ENCODE peak calls at places on chromosome 19, in eight cellular contexts. D, Y, X, A, O, C, Q and M are unnamed samples.

GRCh38 chr19:18762125-18763023 is 28.7 kb downstream of the COMP start:
- DNase-seq in D (peak; percentile 51), Y (peak; percentile 79), X (no peak), A (no peak), O (peak; percentile 40), C (peak; percentile 94), Q (no peak), M (no peak)

GRCh38 chr19:10389863-10390262 is 9.5 kb upstream of the TYK2 start:
- DNase-seq in D (no peak), Y (no peak), X (no peak), A (no peak), O (no peak), C (no peak), Q (no peak), M (no peak)

GRCh38 chr19:38015771-38016170 is 108.8 kb downstream of the SIPA1L3 start:
- DNase-seq in D (no peak), Y (no peak), X (no peak), A (no peak), O (no peak), C (no peak), Q (no peak), M (no peak)

GRCh38 chr19:10654610-10655456 is 687 bp downstream of the ILF3 start:
- DNase-seq in D (no peak), Y (peak; percentile 75), X (peak; percentile 58), A (peak; percentile 37), O (peak; percentile 34), C (no peak), Q (no peak), M (peak; percentile 79)

GRCh38 chr19:6720369-6721112 is at the start of gene C3:
- DNase-seq in D (peak; percentile 53), Y (peak; percentile 76), X (no peak), A (peak; percentile 62), O (no peak), C (peak; percentile 91), Q (no peak), M (no peak)

GRCh38 chr19:13366529-13367143 is 139.6 kb downstream of the CACNA1A start:
- DNase-seq in D (no peak), Y (no peak), X (peak; percentile 7), A (peak; percentile 34), O (peak; percentile 28), C (peak; percentile 5), Q (no peak), M (no peak)

GRCh38 chr19:6735181-6735891 is 2.0 kb downstream of the GPR108 start:
- DNase-seq in D (no peak), Y (peak; percentile 31), X (no peak), A (no peak), O (peak; percentile 38), C (no peak), Q (no peak), M (no peak)

GRCh38 chr19:51389143-51389542 is 1.2 kb downstream of the C19orf84 start:
- DNase-seq in D (no peak), Y (no peak), X (no peak), A (no peak), O (no peak), C (no peak), Q (no peak), M (no peak)

GRCh38 chr19:33674575-33675367 is 53.0 kb downstream of the CHST8 start:
- DNase-seq in D (no peak), Y (peak; percentile 1), X (no peak), A (no peak), O (no peak), C (no peak), Q (peak; percentile 32), M (no peak)

GRCh38 chr19:31066385-31066784 is 282.9 kb downstream of the TSHZ3 start:
- DNase-seq in D (no peak), Y (peak; percentile 28), X (no peak), A (peak; percentile 64), O (no peak), C (peak; percentile 76), Q (no peak), M (no peak)

GRCh38 chr19:53959176-53959757 is 3.5 kb upstream of the CACNG8 start:
- DNase-seq in D (no peak), Y (no peak), X (no peak), A (no peak), O (no peak), C (no peak), Q (no peak), M (no peak)

GRCh38 chr19:12527034-12527836 is 24.0 kb downstream of the ZNF564 start:
- DNase-seq in D (no peak), Y (peak; percentile 17), X (no peak), A (peak; percentile 62), O (peak; percentile 26), C (peak; percentile 17), Q (no peak), M (no peak)

GRCh38 chr19:34193439-34193838 is 21.1 kb downstream of the LSM14A start:
- DNase-seq in D (no peak), Y (no peak), X (no peak), A (no peak), O (no peak), C (no peak), Q (no peak), M (no peak)

GRCh38 chr19:1133471-1133929 is 29.7 kb downstream of the GPX4 start:
- DNase-seq in D (no peak), Y (no peak), X (no peak), A (peak; percentile 74), O (no peak), C (no peak), Q (peak; percentile 83), M (peak; percentile 61)
- H3K27ac ChIP-seq in D (no peak overlapping the region), Y (peak overlapping the region; percentile 95), X (no peak overlapping the region), A (peak overlapping the region; percentile 91), O (peak overlapping the region; percentile 92), C (no peak overlapping the region), Q (peak overlapping the region; percentile 89), M (peak overlapping the region; percentile 87)

GRCh38 chr19:4388171-4389063 is 11.9 kb downstream of the SH3GL1 start:
- DNase-seq in D (no peak), Y (peak; percentile 49), X (no peak), A (no peak), O (no peak), C (peak; percentile 18), Q (no peak), M (no peak)
- H3K4me1 ChIP-seq in D (peaks cover 98% of the 10 kb centered on the region), Y (peaks cover 58% of the 10 kb centered on the region), X (peaks cover 13% of the 10 kb centered on the region), A (no peaks in the 10 kb centered on the region), O (peaks cover 56% of the 10 kb centered on the region), C (peaks cover 43% of the 10 kb centered on the region), Q (peaks cover 31% of the 10 kb centered on the region), M (peaks cover 29% of the 10 kb centered on the region)

GRCh38 chr19:46420056-46420455 is 6.7 kb upstream of the CCDC8 start:
- DNase-seq in D (no peak), Y (no peak), X (no peak), A (no peak), O (no peak), C (no peak), Q (no peak), M (no peak)

GRCh38 chr19:46412983-46413261 is 442 bp downstream of the CCDC8 start:
- DNase-seq in D (no peak), Y (no peak), X (no peak), A (no peak), O (no peak), C (no peak), Q (no peak), M (no peak)

GRCh38 chr19:46412034-46412982 is 1.1 kb downstream of the CCDC8 start:
- DNase-seq in D (no peak), Y (peak; percentile 40), X (no peak), A (no peak), O (no peak), C (no peak), Q (no peak), M (no peak)

GRCh38 chr19:46413262-46414031 is at the start of gene CCDC8:
- DNase-seq in D (peak; percentile 47), Y (peak; percentile 97), X (peak; percentile 82), A (no peak), O (no peak), C (peak; percentile 97), Q (no peak), M (no peak)

GRCh38 chr19:46416077-46416709 is 2.8 kb upstream of the CCDC8 start:
- DNase-seq in D (peak; percentile 58), Y (peak; percentile 97), X (no peak), A (peak; percentile 85), O (peak; percentile 62), C (peak; percentile 83), Q (peak; percentile 55), M (no peak)
- H3K4me3 ChIP-seq in D (peak overlapping the region; percentile 7), Y (peak overlapping the region; percentile 5), X (peak overlapping the region; percentile 10), A (peak overlapping the region; percentile 45), O (no peak overlapping the region), C (peak overlapping the region; percentile 13), Q (no peak overlapping the region), M (no peak overlapping the region)

GRCh38 chr19:46494115-46494935 is 1.3 kb downstream of the PNMA8B start:
- DNase-seq in D (no peak), Y (no peak), X (no peak), A (no peak), O (no peak), C (no peak), Q (no peak), M (no peak)

GRCh38 chr19:46492841-46493235 is 2.8 kb downstream of the PNMA8B start:
- DNase-seq in D (no peak), Y (no peak), X (no peak), A (no peak), O (no peak), C (no peak), Q (no peak), M (no peak)

GRCh38 chr19:46490774-46491173 is 4.9 kb downstream of the PNMA8B start:
- DNase-seq in D (no peak), Y (no peak), X (no peak), A (no peak), O (no peak), C (no peak), Q (no peak), M (no peak)

GRCh38 chr19:46493236-46494114 is 2.2 kb downstream of the PNMA8B start:
- DNase-seq in D (no peak), Y (no peak), X (no peak), A (no peak), O (no peak), C (no peak), Q (no peak), M (no peak)

GRCh38 chr19:46491975-46492682 is 3.5 kb downstream of the PNMA8B start:
- DNase-seq in D (no peak), Y (no peak), X (no peak), A (no peak), O (no peak), C (no peak), Q (no peak), M (no peak)
- H3K27ac ChIP-seq in D (no peak overlapping the region), Y (no peak overlapping the region), X (no peak overlapping the region), A (no peak overlapping the region), O (no peak overlapping the region), C (no peak overlapping the region), Q (no peak overlapping the region), M (no peak overlapping the region)

GRCh38 chr19:2912306-2912705 is 11.6 kb downstream of the ZNF57 start:
- DNase-seq in D (no peak), Y (no peak), X (no peak), A (no peak), O (no peak), C (no peak), Q (no peak), M (no peak)
- H3K4me1 ChIP-seq in D (no peaks in the 10 kb centered on the region), Y (no peaks in the 10 kb centered on the region), X (no peaks in the 10 kb centered on the region), A (no peaks in the 10 kb centered on the region), O (no peaks in the 10 kb centered on the region), C (peaks cover 18% of the 10 kb centered on the region), Q (no peaks in the 10 kb centered on the region), M (no peaks in the 10 kb centered on the region)